ENCODE peak calls at places on chromosomes 1 and 21, in four cellular contexts. D is K562, L is GM12878, P is HepG2. X is an unnamed sample.

GRCh38 chr1:83516369-83516768 is 482.6 kb downstream of the TTLL7 start:
- DNase-seq in L (no peak), D (no peak), P (no peak), X (no peak)

GRCh38 chr1:76593614-76594013 is 273.7 kb upstream of the ST6GALNAC5 start:
- DNase-seq in P (no peak), L (no peak), D (no peak), X (no peak)

GRCh38 chr1:115980998-115981993 is 5.0 kb downstream of the SLC22A15 start:
- DNase-seq in P (peak; percentile 35), D (peak; percentile 58), L (no peak), X (peak; percentile 73)

GRCh38 chr1:153626477-153626928 is 802 bp downstream of the S100A13 start:
- DNase-seq in P (no peak), D (no peak), L (no peak), X (no peak)

GRCh38 chr1:232305020-232305419 is 324.9 kb downstream of the SIPA1L2 start:
- DNase-seq in D (no peak), L (no peak), P (no peak), X (no peak)

GRCh38 chr1:20733361-20733975 is 965 bp upstream of the SH2D5 start:
- DNase-seq in D (no peak), P (no peak), L (no peak), X (no peak)

GRCh38 chr1:219412772-219413171 is 200.1 kb downstream of the ZC3H11B start:
- DNase-seq in L (no peak), P (no peak), D (no peak), X (no peak)

GRCh38 chr21:43311303-43311817 is 115.6 kb downstream of the SIK1 start:
- DNase-seq in P (peak; percentile 68), D (no peak), L (no peak), X (no peak)

GRCh38 chr1:93111561-93111960 is 32.5 kb downstream of the MTF2 start:
- DNase-seq in L (no peak), P (no peak), D (no peak), X (no peak)

GRCh38 chr1:24108334-24109165 is 3.4 kb downstream of the MYOM3 start:
- DNase-seq in L (no peak), P (peak; percentile 75), D (peak; percentile 49), X (no peak)

GRCh38 chr1:94142022-94142421 is 21.1 kb upstream of the ABCA4 start:
- DNase-seq in L (no peak), P (no peak), D (no peak), X (no peak)

GRCh38 chr1:25907473-25908058 is 1.3 kb upstream of the STMN1 start:
- DNase-seq in D (no peak), L (no peak), P (no peak), X (no peak)

GRCh38 chr1:109895720-109896504 is 14.7 kb upstream of the CSF1 start:
- DNase-seq in D (peak; percentile 82), P (peak; percentile 88), L (no peak), X (no peak)

GRCh38 chr1:238487931-238488330 is 597.2 kb upstream of the ZP4 start:
- DNase-seq in D (no peak), L (no peak), P (no peak), X (no peak)

GRCh38 chr1:226109829-226110248 is 47.3 kb downstream of the H3-3A start:
- DNase-seq in L (no peak), P (peak; percentile 75), D (peak; percentile 99), X (peak; percentile 98)

GRCh38 chr1:115196291-115196690 is 107.0 kb upstream of the TSPAN2 start:
- DNase-seq in L (no peak), P (no peak), D (no peak), X (no peak)

GRCh38 chr1:31759266-31760023 is 4.7 kb downstream of the ADGRB2 start:
- DNase-seq in D (no peak), L (no peak), P (no peak), X (no peak)

GRCh38 chr1:152747831-152748230 is 10.0 kb upstream of the KPRP start:
- DNase-seq in L (no peak), P (no peak), D (no peak), X (no peak)

GRCh38 chr1:30740952-30741894 is 16.4 kb downstream of the LAPTM5 start:
- DNase-seq in L (no peak), P (no peak), D (no peak), X (no peak)

GRCh38 chr1:113976609-113977278 is 2.5 kb upstream of the OLFML3 start:
- DNase-seq in D (peak; percentile 33), L (no peak), P (peak; percentile 37), X (peak; percentile 46)

GRCh38 chr21:43811262-43812105 is 22.1 kb downstream of the RRP1 start:
- DNase-seq in D (no peak), L (no peak), P (no peak), X (no peak)

GRCh38 chr1:109539676-109540075 is at the start of gene GPR61:
- DNase-seq in D (no peak), P (no peak), L (no peak), X (no peak)

GRCh38 chr1:66090863-66091457 is 298.3 kb downstream of the PDE4B start:
- DNase-seq in P (no peak), L (no peak), D (no peak), X (no peak)

GRCh38 chr1:241391926-241392710 is 35.1 kb upstream of the RGS7 start:
- DNase-seq in D (no peak), L (no peak), P (no peak), X (no peak)

GRCh38 chr1:184221087-184221486 is 165.7 kb upstream of the C1orf21 start:
- DNase-seq in P (no peak), L (no peak), D (no peak), X (no peak)

GRCh38 chr1:21492171-21492625 is 17.0 kb upstream of the ALPL start:
- DNase-seq in P (no peak), D (no peak), L (no peak), X (no peak)

GRCh38 chr1:113812661-113813135 is 422 bp upstream of the RSBN1 start:
- DNase-seq in D (peak; percentile 53), L (no peak), P (no peak), X (peak; percentile 35)

GRCh38 chr1:9269078-9269501 is 23.6 kb upstream of the SPSB1 start:
- DNase-seq in D (no peak), P (no peak), L (no peak), X (no peak)

GRCh38 chr1:26189751-26190275 is 589 bp upstream of the CATSPER4 start:
- DNase-seq in L (no peak), P (no peak), D (peak; percentile 68), X (no peak)

GRCh38 chr1:200704991-200705390 is 33.7 kb upstream of the CAMSAP2 start:
- DNase-seq in P (no peak), D (no peak), L (no peak), X (no peak)

GRCh38 chr1:59061876-59062275 is 235.0 kb upstream of the FGGY start:
- DNase-seq in P (no peak), L (no peak), D (no peak), X (peak; percentile 31)

GRCh38 chr1:84687703-84688460 is 2.4 kb downstream of the SSX2IP start:
- DNase-seq in D (no peak), P (no peak), L (no peak), X (no peak)

GRCh38 chr21:46228345-46229051 is at the start of gene LSS:
- DNase-seq in P (peak; percentile 95), L (peak; percentile 83), D (peak; percentile 98), X (peak; percentile 99)

GRCh38 chr21:46229133-46229922 is 754 bp upstream of the LSS start:
- DNase-seq in L (no peak), D (peak; percentile 88), P (peak; percentile 37), X (peak; percentile 60)

GRCh38 chr21:46226146-46226545 is 2.4 kb downstream of the LSS start:
- DNase-seq in L (no peak), D (no peak), P (no peak), X (no peak)

GRCh38 chr21:46227811-46228344 is 696 bp downstream of the LSS start:
- DNase-seq in L (no peak), P (no peak), D (no peak), X (no peak)

DNA sequence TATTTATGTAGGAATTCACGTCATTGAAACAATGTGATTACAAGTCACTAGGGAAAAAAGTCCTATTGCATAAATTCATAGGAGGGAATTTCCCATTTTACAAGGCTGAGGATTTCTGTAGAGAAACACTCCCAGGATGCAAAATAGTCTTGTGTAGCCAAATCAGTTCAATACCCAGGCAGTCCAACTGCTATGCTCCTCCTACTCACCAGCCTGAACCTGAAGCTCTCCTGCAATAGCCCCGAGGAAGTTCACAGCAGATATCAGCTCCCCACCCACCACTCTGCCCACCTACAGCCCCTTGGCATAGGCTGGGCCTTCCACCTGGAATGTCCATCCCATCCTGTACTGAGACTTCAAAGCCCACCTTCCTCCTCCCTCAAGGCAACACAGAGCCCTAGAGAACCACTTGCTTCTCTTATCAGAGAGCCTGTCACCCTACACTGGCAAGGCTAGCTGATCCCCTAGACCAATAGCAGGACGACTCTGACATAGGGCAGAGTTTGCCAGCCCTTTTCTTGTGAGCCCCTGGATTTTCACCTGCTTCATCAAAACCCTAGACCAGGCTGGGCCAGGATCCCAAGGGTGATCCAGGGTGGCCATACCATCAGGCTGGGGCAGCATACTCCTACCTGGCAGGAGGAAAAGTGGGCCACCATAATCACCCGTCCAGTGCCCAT is 1.5 kb downstream of the LSS start:
- DNase-seq in D (no peak), L (peak; percentile 51), P (no peak), X (no peak)
- TF ChIP-seq FOXM1 in D (no peak), L (no peak), P (no peak), X (no peak)

DNA sequence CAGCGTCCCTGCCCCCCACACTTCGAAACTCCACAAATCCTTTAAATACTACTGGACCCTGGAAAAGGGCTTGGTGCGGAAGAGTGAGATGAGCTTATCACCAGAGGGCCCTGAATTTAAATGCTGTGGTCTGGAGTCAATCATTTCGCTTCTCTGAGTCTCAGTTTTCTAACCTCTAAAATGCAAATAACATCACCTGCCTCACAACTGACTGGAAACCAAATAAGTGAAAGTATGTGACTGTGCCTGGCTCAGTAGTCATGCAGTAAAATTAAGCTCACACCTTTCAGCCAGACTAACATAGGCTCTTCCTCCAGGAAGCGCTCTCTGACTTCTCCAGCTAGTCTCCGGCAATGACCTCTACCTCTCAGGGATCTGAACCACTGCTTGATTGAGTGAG is 4.2 kb downstream of the GJA4 start:
- DNase-seq in L (peak; percentile 27), D (peak; percentile 3), P (no peak), X (no peak)
- TF ChIP-seq SP1 in L (no peak), D (no peak), P (no peak), X (no peak)

DNA sequence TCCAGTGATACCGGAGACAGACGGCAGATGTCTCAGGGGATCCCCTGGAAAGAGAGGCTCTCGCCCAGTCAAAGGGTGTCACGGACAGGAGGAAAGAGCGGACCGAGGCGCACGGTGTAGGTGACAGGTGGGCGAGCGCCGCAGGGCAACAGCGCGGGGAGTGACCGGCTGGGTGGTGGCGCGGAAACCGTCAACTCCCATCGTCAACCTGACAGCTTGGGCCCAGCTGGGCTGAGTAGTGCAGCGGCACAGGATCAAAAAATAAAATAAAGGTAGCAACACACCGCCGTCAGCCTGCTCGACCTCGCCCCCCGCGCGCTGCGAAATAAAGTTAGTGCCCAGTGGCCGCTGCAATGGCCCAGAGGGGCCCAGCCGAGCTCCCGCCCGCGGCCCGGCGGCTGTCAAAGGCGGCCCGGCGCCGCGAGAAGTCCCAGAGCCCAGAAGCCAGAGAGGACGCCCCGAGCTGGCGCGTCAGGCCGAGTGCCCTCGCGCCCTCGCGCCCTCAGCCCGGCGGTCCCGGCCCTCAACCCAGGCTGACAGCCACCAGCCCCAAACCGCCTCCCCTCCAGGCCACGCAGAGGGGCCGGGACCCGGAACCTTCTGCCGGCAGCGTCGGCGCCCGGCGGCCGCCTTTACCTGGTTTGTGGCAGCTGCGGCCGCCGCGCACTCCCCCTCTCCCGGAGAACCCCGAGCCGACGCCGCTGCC is at the start of gene LYST:
- DNase-seq in P (peak; percentile 51), L (no peak), D (peak; percentile 32), X (peak; percentile 37)
- TF ChIP-seq FOXM1 in P (no peak), L (peak; percentile 6), D (no peak), X (no peak)

GRCh38 chr1:227892930-227893695 is 54.6 kb downstream of the WNT9A start:
- DNase-seq in D (no peak), P (no peak), L (no peak), X (no peak)
- TF ChIP-seq SP1 in D (no peak), P (no peak), L (no peak), X (no peak)